ENCODE peak calls at places on chromosomes 4 and X, in eight cellular contexts. One of them, this sample, is unnamed.

GRCh38 chr4:7960790-7961655 is 21.4 kb upstream of the AFAP1 start:
- DNase-seq in fibroblast of lung: peak; percentile 99
- DNase-seq in NCI-H1694: peak; percentile 31
- DNase-seq in Caki2: peak; percentile 95
- DNase-seq in central memory CD8-positive, alpha-beta T cell: no peak
- DNase-seq in GM12878: peak; percentile 56
- DNase-seq in stimulated activated CD4-positive, alpha-beta T cell treated with anti-CD3 and anti-CD28 coated beads, Interleukin-15, amount 100 ng/mL, for 1 hour: no peak
- DNase-seq in anterior cingulate cortex: no peak
- DNase-seq in this sample: peak; percentile 72

GRCh38 chr4:72895408-72895807 is 174.1 kb downstream of the COX18 start:
- DNase-seq in fibroblast of lung: no peak
- DNase-seq in NCI-H1694: no peak
- DNase-seq in Caki2: no peak
- DNase-seq in central memory CD8-positive, alpha-beta T cell: no peak
- DNase-seq in GM12878: no peak
- DNase-seq in stimulated activated CD4-positive, alpha-beta T cell treated with anti-CD3 and anti-CD28 coated beads, Interleukin-15, amount 100 ng/mL, for 1 hour: no peak
- DNase-seq in anterior cingulate cortex: no peak
- DNase-seq in this sample: no peak

GRCh38 chr4:101334963-101335572 is 12.3 kb downstream of the PPP3CA start:
- DNase-seq in fibroblast of lung: no peak
- DNase-seq in NCI-H1694: no peak
- DNase-seq in Caki2: no peak
- DNase-seq in central memory CD8-positive, alpha-beta T cell: no peak
- DNase-seq in GM12878: no peak
- DNase-seq in stimulated activated CD4-positive, alpha-beta T cell treated with anti-CD3 and anti-CD28 coated beads, Interleukin-15, amount 100 ng/mL, for 1 hour: no peak
- DNase-seq in anterior cingulate cortex: no peak
- DNase-seq in this sample: no peak

GRCh38 chr4:76758290-76758882 is 139.6 kb downstream of the SOWAHB start:
- DNase-seq in fibroblast of lung: peak; percentile 88
- DNase-seq in NCI-H1694: peak; percentile 1
- DNase-seq in Caki2: peak; percentile 60
- DNase-seq in central memory CD8-positive, alpha-beta T cell: no peak
- DNase-seq in GM12878: no peak
- DNase-seq in stimulated activated CD4-positive, alpha-beta T cell treated with anti-CD3 and anti-CD28 coated beads, Interleukin-15, amount 100 ng/mL, for 1 hour: no peak
- DNase-seq in anterior cingulate cortex: no peak
- DNase-seq in this sample: peak; percentile 20

GRCh38 chrX:132631579-132632232 is 142.9 kb upstream of the MBNL3 start:
- DNase-seq in fibroblast of lung: peak; percentile 51
- DNase-seq in NCI-H1694: peak; percentile 18
- DNase-seq in Caki2: no peak
- DNase-seq in central memory CD8-positive, alpha-beta T cell: no peak
- DNase-seq in GM12878: no peak
- DNase-seq in stimulated activated CD4-positive, alpha-beta T cell treated with anti-CD3 and anti-CD28 coated beads, Interleukin-15, amount 100 ng/mL, for 1 hour: no peak
- DNase-seq in anterior cingulate cortex: no peak
- DNase-seq in this sample: no peak

GRCh38 chr4:149531861-149532260 is 283.8 kb downstream of the IQCM start:
- DNase-seq in fibroblast of lung: peak; percentile 87
- DNase-seq in NCI-H1694: no peak
- DNase-seq in Caki2: no peak
- DNase-seq in central memory CD8-positive, alpha-beta T cell: no peak
- DNase-seq in GM12878: no peak
- DNase-seq in stimulated activated CD4-positive, alpha-beta T cell treated with anti-CD3 and anti-CD28 coated beads, Interleukin-15, amount 100 ng/mL, for 1 hour: no peak
- DNase-seq in anterior cingulate cortex: no peak
- DNase-seq in this sample: no peak

GRCh38 chrX:15864629-15865028 is 10.0 kb upstream of the AP1S2 start:
- DNase-seq in fibroblast of lung: no peak
- DNase-seq in NCI-H1694: no peak
- DNase-seq in Caki2: no peak
- DNase-seq in central memory CD8-positive, alpha-beta T cell: no peak
- DNase-seq in GM12878: no peak
- DNase-seq in stimulated activated CD4-positive, alpha-beta T cell treated with anti-CD3 and anti-CD28 coated beads, Interleukin-15, amount 100 ng/mL, for 1 hour: no peak
- DNase-seq in anterior cingulate cortex: no peak
- DNase-seq in this sample: no peak

GRCh38 chrX:16966745-16967144 is 20.3 kb downstream of the REPS2 start:
- DNase-seq in fibroblast of lung: peak; percentile 38
- DNase-seq in NCI-H1694: no peak
- DNase-seq in Caki2: no peak
- DNase-seq in central memory CD8-positive, alpha-beta T cell: no peak
- DNase-seq in GM12878: no peak
- DNase-seq in stimulated activated CD4-positive, alpha-beta T cell treated with anti-CD3 and anti-CD28 coated beads, Interleukin-15, amount 100 ng/mL, for 1 hour: no peak
- DNase-seq in anterior cingulate cortex: no peak
- DNase-seq in this sample: no peak

GRCh38 chrX:120740072-120740471 is 110.2 kb upstream of the C1GALT1C1 start:
- DNase-seq in fibroblast of lung: no peak
- DNase-seq in NCI-H1694: no peak
- DNase-seq in Caki2: no peak
- DNase-seq in central memory CD8-positive, alpha-beta T cell: no peak
- DNase-seq in GM12878: no peak
- DNase-seq in stimulated activated CD4-positive, alpha-beta T cell treated with anti-CD3 and anti-CD28 coated beads, Interleukin-15, amount 100 ng/mL, for 1 hour: no peak
- DNase-seq in anterior cingulate cortex: no peak
- DNase-seq in this sample: no peak

GRCh38 chrX:119288890-119289393 is 52.9 kb downstream of the PGRMC1 start:
- DNase-seq in fibroblast of lung: no peak
- DNase-seq in NCI-H1694: no peak
- DNase-seq in Caki2: no peak
- DNase-seq in central memory CD8-positive, alpha-beta T cell: no peak
- DNase-seq in GM12878: no peak
- DNase-seq in stimulated activated CD4-positive, alpha-beta T cell treated with anti-CD3 and anti-CD28 coated beads, Interleukin-15, amount 100 ng/mL, for 1 hour: no peak
- DNase-seq in anterior cingulate cortex: no peak
- DNase-seq in this sample: no peak

GRCh38 chrX:40148439-40149285 is 50.9 kb upstream of the BCOR start:
- DNase-seq in fibroblast of lung: no peak
- DNase-seq in NCI-H1694: no peak
- DNase-seq in Caki2: no peak
- DNase-seq in central memory CD8-positive, alpha-beta T cell: no peak
- DNase-seq in GM12878: no peak
- DNase-seq in stimulated activated CD4-positive, alpha-beta T cell treated with anti-CD3 and anti-CD28 coated beads, Interleukin-15, amount 100 ng/mL, for 1 hour: no peak
- DNase-seq in anterior cingulate cortex: no peak
- DNase-seq in this sample: no peak

GRCh38 chr4:71553605-71554004 is 214.8 kb downstream of the SLC4A4 start:
- DNase-seq in fibroblast of lung: peak; percentile 68
- DNase-seq in NCI-H1694: peak; percentile 6
- DNase-seq in Caki2: peak; percentile 39
- DNase-seq in central memory CD8-positive, alpha-beta T cell: no peak
- DNase-seq in GM12878: no peak
- DNase-seq in stimulated activated CD4-positive, alpha-beta T cell treated with anti-CD3 and anti-CD28 coated beads, Interleukin-15, amount 100 ng/mL, for 1 hour: no peak
- DNase-seq in anterior cingulate cortex: no peak
- DNase-seq in this sample: no peak

GRCh38 chrX:27619459-27619858 is 29.3 kb downstream of the DCAF8L2 start:
- DNase-seq in fibroblast of lung: no peak
- DNase-seq in NCI-H1694: no peak
- DNase-seq in Caki2: no peak
- DNase-seq in central memory CD8-positive, alpha-beta T cell: no peak
- DNase-seq in GM12878: no peak
- DNase-seq in stimulated activated CD4-positive, alpha-beta T cell treated with anti-CD3 and anti-CD28 coated beads, Interleukin-15, amount 100 ng/mL, for 1 hour: no peak
- DNase-seq in anterior cingulate cortex: no peak
- DNase-seq in this sample: no peak

GRCh38 chr4:163701915-163702314 is 207.4 kb downstream of the TMA16 start:
- DNase-seq in fibroblast of lung: peak; percentile 93
- DNase-seq in NCI-H1694: no peak
- DNase-seq in Caki2: peak; percentile 60
- DNase-seq in central memory CD8-positive, alpha-beta T cell: no peak
- DNase-seq in GM12878: peak; percentile 49
- DNase-seq in stimulated activated CD4-positive, alpha-beta T cell treated with anti-CD3 and anti-CD28 coated beads, Interleukin-15, amount 100 ng/mL, for 1 hour: no peak
- DNase-seq in anterior cingulate cortex: no peak
- DNase-seq in this sample: peak; percentile 19

GRCh38 chr4:23654791-23655190 is 235.1 kb downstream of the PPARGC1A start:
- DNase-seq in fibroblast of lung: peak; percentile 33
- DNase-seq in NCI-H1694: no peak
- DNase-seq in Caki2: no peak
- DNase-seq in central memory CD8-positive, alpha-beta T cell: no peak
- DNase-seq in GM12878: no peak
- DNase-seq in stimulated activated CD4-positive, alpha-beta T cell treated with anti-CD3 and anti-CD28 coated beads, Interleukin-15, amount 100 ng/mL, for 1 hour: no peak
- DNase-seq in anterior cingulate cortex: no peak
- DNase-seq in this sample: no peak

GRCh38 chr4:15457401-15458201 is 12.1 kb upstream of the CC2D2A start:
- DNase-seq in fibroblast of lung: peak; percentile 86
- DNase-seq in NCI-H1694: no peak
- DNase-seq in Caki2: peak; percentile 22
- DNase-seq in central memory CD8-positive, alpha-beta T cell: no peak
- DNase-seq in GM12878: peak; percentile 20
- DNase-seq in stimulated activated CD4-positive, alpha-beta T cell treated with anti-CD3 and anti-CD28 coated beads, Interleukin-15, amount 100 ng/mL, for 1 hour: no peak
- DNase-seq in anterior cingulate cortex: no peak
- DNase-seq in this sample: peak; percentile 49

GRCh38 chr4:82678046-82678445 is 116.3 kb upstream of the TMEM150C start:
- DNase-seq in fibroblast of lung: no peak
- DNase-seq in NCI-H1694: no peak
- DNase-seq in Caki2: no peak
- DNase-seq in central memory CD8-positive, alpha-beta T cell: no peak
- DNase-seq in GM12878: no peak
- DNase-seq in stimulated activated CD4-positive, alpha-beta T cell treated with anti-CD3 and anti-CD28 coated beads, Interleukin-15, amount 100 ng/mL, for 1 hour: no peak
- DNase-seq in anterior cingulate cortex: no peak
- DNase-seq in this sample: no peak

GRCh38 chr4:124904723-124905390 is 192.3 kb upstream of the ANKRD50 start:
- DNase-seq in fibroblast of lung: no peak
- DNase-seq in NCI-H1694: no peak
- DNase-seq in Caki2: no peak
- DNase-seq in central memory CD8-positive, alpha-beta T cell: no peak
- DNase-seq in GM12878: no peak
- DNase-seq in stimulated activated CD4-positive, alpha-beta T cell treated with anti-CD3 and anti-CD28 coated beads, Interleukin-15, amount 100 ng/mL, for 1 hour: no peak
- DNase-seq in anterior cingulate cortex: no peak
- DNase-seq in this sample: no peak

GRCh38 chr4:110867981-110868380 is 245.1 kb upstream of the PITX2 start:
- DNase-seq in fibroblast of lung: no peak
- DNase-seq in NCI-H1694: no peak
- DNase-seq in Caki2: no peak
- DNase-seq in central memory CD8-positive, alpha-beta T cell: no peak
- DNase-seq in GM12878: no peak
- DNase-seq in stimulated activated CD4-positive, alpha-beta T cell treated with anti-CD3 and anti-CD28 coated beads, Interleukin-15, amount 100 ng/mL, for 1 hour: no peak
- DNase-seq in anterior cingulate cortex: no peak
- DNase-seq in this sample: no peak

GRCh38 chrX:68257015-68257414 is 176.3 kb downstream of the OPHN1 start:
- DNase-seq in fibroblast of lung: no peak
- DNase-seq in NCI-H1694: no peak
- DNase-seq in Caki2: no peak
- DNase-seq in central memory CD8-positive, alpha-beta T cell: no peak
- DNase-seq in GM12878: no peak
- DNase-seq in stimulated activated CD4-positive, alpha-beta T cell treated with anti-CD3 and anti-CD28 coated beads, Interleukin-15, amount 100 ng/mL, for 1 hour: no peak
- DNase-seq in anterior cingulate cortex: no peak
- DNase-seq in this sample: no peak

GRCh38 chr4:25926473-25926872 is 12.5 kb downstream of the SMIM20 start:
- DNase-seq in fibroblast of lung: no peak
- DNase-seq in NCI-H1694: no peak
- DNase-seq in Caki2: no peak
- DNase-seq in central memory CD8-positive, alpha-beta T cell: no peak
- DNase-seq in GM12878: no peak
- DNase-seq in stimulated activated CD4-positive, alpha-beta T cell treated with anti-CD3 and anti-CD28 coated beads, Interleukin-15, amount 100 ng/mL, for 1 hour: no peak
- DNase-seq in anterior cingulate cortex: no peak
- DNase-seq in this sample: no peak

GRCh38 chr4:103753868-103754653 is 34.3 kb upstream of the TACR3 start:
- DNase-seq in fibroblast of lung: no peak
- DNase-seq in NCI-H1694: no peak
- DNase-seq in Caki2: no peak
- DNase-seq in central memory CD8-positive, alpha-beta T cell: no peak
- DNase-seq in GM12878: no peak
- DNase-seq in stimulated activated CD4-positive, alpha-beta T cell treated with anti-CD3 and anti-CD28 coated beads, Interleukin-15, amount 100 ng/mL, for 1 hour: no peak
- DNase-seq in anterior cingulate cortex: no peak
- DNase-seq in this sample: no peak

GRCh38 chr4:185542626-185543336 is 7.5 kb upstream of the PDLIM3 start:
- DNase-seq in fibroblast of lung: peak; percentile 88
- DNase-seq in NCI-H1694: no peak
- DNase-seq in Caki2: peak; percentile 31
- DNase-seq in central memory CD8-positive, alpha-beta T cell: no peak
- DNase-seq in GM12878: no peak
- DNase-seq in stimulated activated CD4-positive, alpha-beta T cell treated with anti-CD3 and anti-CD28 coated beads, Interleukin-15, amount 100 ng/mL, for 1 hour: no peak
- DNase-seq in anterior cingulate cortex: no peak
- DNase-seq in this sample: no peak

GRCh38 chr4:34893382-34893781 is 1350.9 kb downstream of the ARAP2 start:
- DNase-seq in fibroblast of lung: no peak
- DNase-seq in NCI-H1694: no peak
- DNase-seq in Caki2: no peak
- DNase-seq in central memory CD8-positive, alpha-beta T cell: no peak
- DNase-seq in GM12878: no peak
- DNase-seq in stimulated activated CD4-positive, alpha-beta T cell treated with anti-CD3 and anti-CD28 coated beads, Interleukin-15, amount 100 ng/mL, for 1 hour: no peak
- DNase-seq in anterior cingulate cortex: no peak
- DNase-seq in this sample: no peak

GRCh38 chrX:10750581-10750980 is 130.2 kb upstream of the MID1 start:
- DNase-seq in fibroblast of lung: no peak
- DNase-seq in NCI-H1694: no peak
- DNase-seq in Caki2: no peak
- DNase-seq in central memory CD8-positive, alpha-beta T cell: no peak
- DNase-seq in GM12878: no peak
- DNase-seq in stimulated activated CD4-positive, alpha-beta T cell treated with anti-CD3 and anti-CD28 coated beads, Interleukin-15, amount 100 ng/mL, for 1 hour: no peak
- DNase-seq in anterior cingulate cortex: no peak
- DNase-seq in this sample: no peak

GRCh38 chr4:98794565-98795205 is 134.2 kb downstream of the EIF4E start:
- DNase-seq in fibroblast of lung: no peak
- DNase-seq in NCI-H1694: no peak
- DNase-seq in Caki2: no peak
- DNase-seq in central memory CD8-positive, alpha-beta T cell: no peak
- DNase-seq in GM12878: no peak
- DNase-seq in stimulated activated CD4-positive, alpha-beta T cell treated with anti-CD3 and anti-CD28 coated beads, Interleukin-15, amount 100 ng/mL, for 1 hour: peak; percentile 18
- DNase-seq in anterior cingulate cortex: no peak
- DNase-seq in this sample: peak; percentile 9

GRCh38 chr4:107115185-107115847 is 79.2 kb upstream of the DKK2 start:
- DNase-seq in fibroblast of lung: peak; percentile 67
- DNase-seq in NCI-H1694: no peak
- DNase-seq in Caki2: no peak
- DNase-seq in central memory CD8-positive, alpha-beta T cell: no peak
- DNase-seq in GM12878: no peak
- DNase-seq in stimulated activated CD4-positive, alpha-beta T cell treated with anti-CD3 and anti-CD28 coated beads, Interleukin-15, amount 100 ng/mL, for 1 hour: no peak
- DNase-seq in anterior cingulate cortex: no peak
- DNase-seq in this sample: no peak

GRCh38 chr4:8891646-8892555 is 20.3 kb upstream of the HMX1 start:
- DNase-seq in fibroblast of lung: no peak
- DNase-seq in NCI-H1694: no peak
- DNase-seq in Caki2: no peak
- DNase-seq in central memory CD8-positive, alpha-beta T cell: no peak
- DNase-seq in GM12878: peak; percentile 3
- DNase-seq in stimulated activated CD4-positive, alpha-beta T cell treated with anti-CD3 and anti-CD28 coated beads, Interleukin-15, amount 100 ng/mL, for 1 hour: no peak
- DNase-seq in anterior cingulate cortex: no peak
- DNase-seq in this sample: no peak

GRCh38 chr4:151329217-151330007 is 4.0 kb upstream of the SH3D19 start:
- DNase-seq in fibroblast of lung: no peak
- DNase-seq in NCI-H1694: no peak
- DNase-seq in Caki2: peak; percentile 18
- DNase-seq in central memory CD8-positive, alpha-beta T cell: no peak
- DNase-seq in GM12878: no peak
- DNase-seq in stimulated activated CD4-positive, alpha-beta T cell treated with anti-CD3 and anti-CD28 coated beads, Interleukin-15, amount 100 ng/mL, for 1 hour: no peak
- DNase-seq in anterior cingulate cortex: no peak
- DNase-seq in this sample: no peak

GRCh38 chr4:78706302-78706701 is 69.8 kb upstream of the BMP2K start:
- DNase-seq in fibroblast of lung: no peak
- DNase-seq in NCI-H1694: no peak
- DNase-seq in Caki2: no peak
- DNase-seq in central memory CD8-positive, alpha-beta T cell: no peak
- DNase-seq in GM12878: no peak
- DNase-seq in stimulated activated CD4-positive, alpha-beta T cell treated with anti-CD3 and anti-CD28 coated beads, Interleukin-15, amount 100 ng/mL, for 1 hour: no peak
- DNase-seq in anterior cingulate cortex: no peak
- DNase-seq in this sample: no peak

GRCh38 chr4:179467890-179468289 is 2025.7 kb upstream of the AGA start:
- DNase-seq in fibroblast of lung: peak; percentile 1
- DNase-seq in NCI-H1694: no peak
- DNase-seq in Caki2: no peak
- DNase-seq in central memory CD8-positive, alpha-beta T cell: no peak
- DNase-seq in GM12878: no peak
- DNase-seq in stimulated activated CD4-positive, alpha-beta T cell treated with anti-CD3 and anti-CD28 coated beads, Interleukin-15, amount 100 ng/mL, for 1 hour: no peak
- DNase-seq in anterior cingulate cortex: no peak
- DNase-seq in this sample: no peak